ENCODE peak calls at places on chromosomes 13 and 19, in nine cellular contexts. One of them, this sample, is unnamed.

GRCh38 chr19:5057860-5058259 is 88.9 kb downstream of the KDM4B start:
- DNase-seq in mammary epithelial cell: peak; percentile 12
- DNase-seq in activated CD4-positive, alpha-beta T cell treated with anti-CD3 and anti-CD28 coated beads, Interleukin-2, amount 50 U/mL, for 24 hours: no peak
- DNase-seq in activated T-helper 9 cell treated with anti-CD3 and anti-CD28 coated beads, Interleukin-2, amount 50 U/mL, for 16 hours: no peak
- DNase-seq in frontal cortex: no peak
- DNase-seq in breast epithelium: no peak
- DNase-seq in RWPE1: peak; percentile 66
- DNase-seq in heart left ventricle: no peak
- DNase-seq in glutamatergic neuron: no peak
- DNase-seq in this sample: no peak

GRCh38 chr13:113545455-113545930 is 39.1 kb upstream of the TFDP1 start:
- DNase-seq in mammary epithelial cell: no peak
- DNase-seq in activated CD4-positive, alpha-beta T cell treated with anti-CD3 and anti-CD28 coated beads, Interleukin-2, amount 50 U/mL, for 24 hours: no peak
- DNase-seq in activated T-helper 9 cell treated with anti-CD3 and anti-CD28 coated beads, Interleukin-2, amount 50 U/mL, for 16 hours: no peak
- DNase-seq in frontal cortex: no peak
- DNase-seq in breast epithelium: no peak
- DNase-seq in RWPE1: no peak
- DNase-seq in heart left ventricle: no peak
- DNase-seq in glutamatergic neuron: peak; percentile 46
- DNase-seq in this sample: peak; percentile 55

GRCh38 chr19:32010071-32010470 is 335.3 kb upstream of the ZNF507 start:
- DNase-seq in mammary epithelial cell: no peak
- DNase-seq in activated CD4-positive, alpha-beta T cell treated with anti-CD3 and anti-CD28 coated beads, Interleukin-2, amount 50 U/mL, for 24 hours: no peak
- DNase-seq in activated T-helper 9 cell treated with anti-CD3 and anti-CD28 coated beads, Interleukin-2, amount 50 U/mL, for 16 hours: no peak
- DNase-seq in frontal cortex: no peak
- DNase-seq in breast epithelium: no peak
- DNase-seq in RWPE1: no peak
- DNase-seq in heart left ventricle: no peak
- DNase-seq in glutamatergic neuron: no peak
- DNase-seq in this sample: no peak

GRCh38 chr13:111893607-111894443 is 173.1 kb upstream of the SOX1 start:
- DNase-seq in mammary epithelial cell: no peak
- DNase-seq in activated CD4-positive, alpha-beta T cell treated with anti-CD3 and anti-CD28 coated beads, Interleukin-2, amount 50 U/mL, for 24 hours: no peak
- DNase-seq in activated T-helper 9 cell treated with anti-CD3 and anti-CD28 coated beads, Interleukin-2, amount 50 U/mL, for 16 hours: no peak
- DNase-seq in frontal cortex: no peak
- DNase-seq in breast epithelium: no peak
- DNase-seq in RWPE1: no peak
- DNase-seq in heart left ventricle: no peak
- DNase-seq in glutamatergic neuron: peak; percentile 48
- DNase-seq in this sample: no peak

GRCh38 chr19:28601723-28602440 is 611.1 kb downstream of the UQCRFS1 start:
- DNase-seq in mammary epithelial cell: no peak
- DNase-seq in activated CD4-positive, alpha-beta T cell treated with anti-CD3 and anti-CD28 coated beads, Interleukin-2, amount 50 U/mL, for 24 hours: no peak
- DNase-seq in activated T-helper 9 cell treated with anti-CD3 and anti-CD28 coated beads, Interleukin-2, amount 50 U/mL, for 16 hours: no peak
- DNase-seq in frontal cortex: no peak
- DNase-seq in breast epithelium: no peak
- DNase-seq in RWPE1: no peak
- DNase-seq in heart left ventricle: no peak
- DNase-seq in glutamatergic neuron: no peak
- DNase-seq in this sample: no peak

GRCh38 chr19:8161135-8161646 is 11.8 kb upstream of the FBN3 start:
- DNase-seq in mammary epithelial cell: peak; percentile 27
- DNase-seq in activated CD4-positive, alpha-beta T cell treated with anti-CD3 and anti-CD28 coated beads, Interleukin-2, amount 50 U/mL, for 24 hours: no peak
- DNase-seq in activated T-helper 9 cell treated with anti-CD3 and anti-CD28 coated beads, Interleukin-2, amount 50 U/mL, for 16 hours: no peak
- DNase-seq in frontal cortex: no peak
- DNase-seq in breast epithelium: no peak
- DNase-seq in RWPE1: no peak
- DNase-seq in heart left ventricle: no peak
- DNase-seq in glutamatergic neuron: no peak
- DNase-seq in this sample: no peak

GRCh38 chr19:18644144-18645034 is 7.6 kb downstream of the KLHL26 start:
- DNase-seq in mammary epithelial cell: peak; percentile 18
- DNase-seq in activated CD4-positive, alpha-beta T cell treated with anti-CD3 and anti-CD28 coated beads, Interleukin-2, amount 50 U/mL, for 24 hours: no peak
- DNase-seq in activated T-helper 9 cell treated with anti-CD3 and anti-CD28 coated beads, Interleukin-2, amount 50 U/mL, for 16 hours: no peak
- DNase-seq in frontal cortex: no peak
- DNase-seq in breast epithelium: peak; percentile 54
- DNase-seq in RWPE1: no peak
- DNase-seq in heart left ventricle: no peak
- DNase-seq in glutamatergic neuron: no peak
- DNase-seq in this sample: no peak

GRCh38 chr13:66835040-66835628 is 395.0 kb downstream of the PCDH9 start:
- DNase-seq in mammary epithelial cell: no peak
- DNase-seq in activated CD4-positive, alpha-beta T cell treated with anti-CD3 and anti-CD28 coated beads, Interleukin-2, amount 50 U/mL, for 24 hours: no peak
- DNase-seq in activated T-helper 9 cell treated with anti-CD3 and anti-CD28 coated beads, Interleukin-2, amount 50 U/mL, for 16 hours: no peak
- DNase-seq in frontal cortex: peak; percentile 22
- DNase-seq in breast epithelium: no peak
- DNase-seq in RWPE1: no peak
- DNase-seq in heart left ventricle: peak; percentile 86
- DNase-seq in glutamatergic neuron: peak; percentile 74
- DNase-seq in this sample: no peak

GRCh38 chr13:97191615-97192014 is 30.5 kb upstream of the MBNL2 start:
- DNase-seq in mammary epithelial cell: no peak
- DNase-seq in activated CD4-positive, alpha-beta T cell treated with anti-CD3 and anti-CD28 coated beads, Interleukin-2, amount 50 U/mL, for 24 hours: no peak
- DNase-seq in activated T-helper 9 cell treated with anti-CD3 and anti-CD28 coated beads, Interleukin-2, amount 50 U/mL, for 16 hours: no peak
- DNase-seq in frontal cortex: peak; percentile 10
- DNase-seq in breast epithelium: no peak
- DNase-seq in RWPE1: no peak
- DNase-seq in heart left ventricle: no peak
- DNase-seq in glutamatergic neuron: no peak
- DNase-seq in this sample: no peak

GRCh38 chr19:35994868-35995654 is at the start of gene SDHAF1:
- DNase-seq in mammary epithelial cell: peak; percentile 88
- DNase-seq in activated CD4-positive, alpha-beta T cell treated with anti-CD3 and anti-CD28 coated beads, Interleukin-2, amount 50 U/mL, for 24 hours: peak; percentile 93
- DNase-seq in activated T-helper 9 cell treated with anti-CD3 and anti-CD28 coated beads, Interleukin-2, amount 50 U/mL, for 16 hours: peak; percentile 91
- DNase-seq in frontal cortex: peak; percentile 98
- DNase-seq in breast epithelium: peak; percentile 93
- DNase-seq in RWPE1: peak; percentile 96
- DNase-seq in heart left ventricle: peak; percentile 97
- DNase-seq in glutamatergic neuron: peak; percentile 98
- DNase-seq in this sample: peak; percentile 100

GRCh38 chr19:18294467-18294864 is 13.0 kb upstream of the JUND start:
- DNase-seq in mammary epithelial cell: peak; percentile 48
- DNase-seq in activated CD4-positive, alpha-beta T cell treated with anti-CD3 and anti-CD28 coated beads, Interleukin-2, amount 50 U/mL, for 24 hours: peak; percentile 82
- DNase-seq in activated T-helper 9 cell treated with anti-CD3 and anti-CD28 coated beads, Interleukin-2, amount 50 U/mL, for 16 hours: peak; percentile 85
- DNase-seq in frontal cortex: no peak
- DNase-seq in breast epithelium: no peak
- DNase-seq in RWPE1: peak; percentile 68
- DNase-seq in heart left ventricle: no peak
- DNase-seq in glutamatergic neuron: peak; percentile 51
- DNase-seq in this sample: no peak

GRCh38 chr13:34340534-34340933 is 522.6 kb downstream of the RFC3 start:
- DNase-seq in mammary epithelial cell: peak; percentile 90
- DNase-seq in activated CD4-positive, alpha-beta T cell treated with anti-CD3 and anti-CD28 coated beads, Interleukin-2, amount 50 U/mL, for 24 hours: no peak
- DNase-seq in activated T-helper 9 cell treated with anti-CD3 and anti-CD28 coated beads, Interleukin-2, amount 50 U/mL, for 16 hours: no peak
- DNase-seq in frontal cortex: no peak
- DNase-seq in breast epithelium: no peak
- DNase-seq in RWPE1: peak; percentile 14
- DNase-seq in heart left ventricle: no peak
- DNase-seq in glutamatergic neuron: no peak
- DNase-seq in this sample: no peak

GRCh38 chr13:74301200-74302063 is 167.2 kb upstream of the KLF12 start:
- DNase-seq in mammary epithelial cell: no peak
- DNase-seq in activated CD4-positive, alpha-beta T cell treated with anti-CD3 and anti-CD28 coated beads, Interleukin-2, amount 50 U/mL, for 24 hours: no peak
- DNase-seq in activated T-helper 9 cell treated with anti-CD3 and anti-CD28 coated beads, Interleukin-2, amount 50 U/mL, for 16 hours: no peak
- DNase-seq in frontal cortex: no peak
- DNase-seq in breast epithelium: no peak
- DNase-seq in RWPE1: no peak
- DNase-seq in heart left ventricle: no peak
- DNase-seq in glutamatergic neuron: no peak
- DNase-seq in this sample: no peak

GRCh38 chr13:32031025-32031814 is at the start of gene FRY:
- DNase-seq in mammary epithelial cell: peak; percentile 70
- DNase-seq in activated CD4-positive, alpha-beta T cell treated with anti-CD3 and anti-CD28 coated beads, Interleukin-2, amount 50 U/mL, for 24 hours: peak; percentile 8
- DNase-seq in activated T-helper 9 cell treated with anti-CD3 and anti-CD28 coated beads, Interleukin-2, amount 50 U/mL, for 16 hours: peak; percentile 25
- DNase-seq in frontal cortex: peak; percentile 39
- DNase-seq in breast epithelium: peak; percentile 63
- DNase-seq in RWPE1: peak; percentile 38
- DNase-seq in heart left ventricle: peak; percentile 65
- DNase-seq in glutamatergic neuron: peak; percentile 85
- DNase-seq in this sample: peak; percentile 77

GRCh38 chr19:4914736-4915501 is 5.6 kb downstream of the UHRF1 start:
- DNase-seq in mammary epithelial cell: peak; percentile 93
- DNase-seq in activated CD4-positive, alpha-beta T cell treated with anti-CD3 and anti-CD28 coated beads, Interleukin-2, amount 50 U/mL, for 24 hours: peak; percentile 72
- DNase-seq in activated T-helper 9 cell treated with anti-CD3 and anti-CD28 coated beads, Interleukin-2, amount 50 U/mL, for 16 hours: peak; percentile 59
- DNase-seq in frontal cortex: peak; percentile 14
- DNase-seq in breast epithelium: peak; percentile 59
- DNase-seq in RWPE1: peak; percentile 93
- DNase-seq in heart left ventricle: no peak
- DNase-seq in glutamatergic neuron: no peak
- DNase-seq in this sample: peak; percentile 83

GRCh38 chr13:44739120-44739519 is 163.0 kb upstream of the TSC22D1 start:
- DNase-seq in mammary epithelial cell: no peak
- DNase-seq in activated CD4-positive, alpha-beta T cell treated with anti-CD3 and anti-CD28 coated beads, Interleukin-2, amount 50 U/mL, for 24 hours: no peak
- DNase-seq in activated T-helper 9 cell treated with anti-CD3 and anti-CD28 coated beads, Interleukin-2, amount 50 U/mL, for 16 hours: no peak
- DNase-seq in frontal cortex: no peak
- DNase-seq in breast epithelium: no peak
- DNase-seq in RWPE1: no peak
- DNase-seq in heart left ventricle: no peak
- DNase-seq in glutamatergic neuron: no peak
- DNase-seq in this sample: no peak

GRCh38 chr13:78238911-78239310 is 320.3 kb upstream of the EDNRB start:
- DNase-seq in mammary epithelial cell: peak; percentile 36
- DNase-seq in activated CD4-positive, alpha-beta T cell treated with anti-CD3 and anti-CD28 coated beads, Interleukin-2, amount 50 U/mL, for 24 hours: no peak
- DNase-seq in activated T-helper 9 cell treated with anti-CD3 and anti-CD28 coated beads, Interleukin-2, amount 50 U/mL, for 16 hours: no peak
- DNase-seq in frontal cortex: no peak
- DNase-seq in breast epithelium: no peak
- DNase-seq in RWPE1: no peak
- DNase-seq in heart left ventricle: no peak
- DNase-seq in glutamatergic neuron: no peak
- DNase-seq in this sample: no peak

GRCh38 chr13:105936816-105937215 is 598.6 kb downstream of the EFNB2 start:
- DNase-seq in mammary epithelial cell: no peak
- DNase-seq in activated CD4-positive, alpha-beta T cell treated with anti-CD3 and anti-CD28 coated beads, Interleukin-2, amount 50 U/mL, for 24 hours: no peak
- DNase-seq in activated T-helper 9 cell treated with anti-CD3 and anti-CD28 coated beads, Interleukin-2, amount 50 U/mL, for 16 hours: no peak
- DNase-seq in frontal cortex: no peak
- DNase-seq in breast epithelium: no peak
- DNase-seq in RWPE1: no peak
- DNase-seq in heart left ventricle: no peak
- DNase-seq in glutamatergic neuron: no peak
- DNase-seq in this sample: no peak

GRCh38 chr13:55571237-55571867 is 1569.4 kb upstream of the PRR20A start:
- DNase-seq in mammary epithelial cell: no peak
- DNase-seq in activated CD4-positive, alpha-beta T cell treated with anti-CD3 and anti-CD28 coated beads, Interleukin-2, amount 50 U/mL, for 24 hours: no peak
- DNase-seq in activated T-helper 9 cell treated with anti-CD3 and anti-CD28 coated beads, Interleukin-2, amount 50 U/mL, for 16 hours: no peak
- DNase-seq in frontal cortex: no peak
- DNase-seq in breast epithelium: no peak
- DNase-seq in RWPE1: no peak
- DNase-seq in heart left ventricle: no peak
- DNase-seq in glutamatergic neuron: no peak
- DNase-seq in this sample: no peak

GRCh38 chr19:38653028-38653571 is 5.7 kb downstream of the ACTN4 start:
- DNase-seq in mammary epithelial cell: peak; percentile 69
- DNase-seq in activated CD4-positive, alpha-beta T cell treated with anti-CD3 and anti-CD28 coated beads, Interleukin-2, amount 50 U/mL, for 24 hours: no peak
- DNase-seq in activated T-helper 9 cell treated with anti-CD3 and anti-CD28 coated beads, Interleukin-2, amount 50 U/mL, for 16 hours: no peak
- DNase-seq in frontal cortex: no peak
- DNase-seq in breast epithelium: no peak
- DNase-seq in RWPE1: no peak
- DNase-seq in heart left ventricle: no peak
- DNase-seq in glutamatergic neuron: no peak
- DNase-seq in this sample: no peak

GRCh38 chr13:90918551-90918950 is 428.9 kb upstream of the MIR17HG start:
- DNase-seq in mammary epithelial cell: peak; percentile 1
- DNase-seq in activated CD4-positive, alpha-beta T cell treated with anti-CD3 and anti-CD28 coated beads, Interleukin-2, amount 50 U/mL, for 24 hours: no peak
- DNase-seq in activated T-helper 9 cell treated with anti-CD3 and anti-CD28 coated beads, Interleukin-2, amount 50 U/mL, for 16 hours: no peak
- DNase-seq in frontal cortex: no peak
- DNase-seq in breast epithelium: no peak
- DNase-seq in RWPE1: no peak
- DNase-seq in heart left ventricle: no peak
- DNase-seq in glutamatergic neuron: no peak
- DNase-seq in this sample: no peak

GRCh38 chr19:17623224-17623935 is 64.8 kb downstream of the UNC13A start:
- DNase-seq in mammary epithelial cell: no peak
- DNase-seq in activated CD4-positive, alpha-beta T cell treated with anti-CD3 and anti-CD28 coated beads, Interleukin-2, amount 50 U/mL, for 24 hours: no peak
- DNase-seq in activated T-helper 9 cell treated with anti-CD3 and anti-CD28 coated beads, Interleukin-2, amount 50 U/mL, for 16 hours: no peak
- DNase-seq in frontal cortex: no peak
- DNase-seq in breast epithelium: no peak
- DNase-seq in RWPE1: no peak
- DNase-seq in heart left ventricle: no peak
- DNase-seq in glutamatergic neuron: no peak
- DNase-seq in this sample: peak; percentile 49

GRCh38 chr13:91659583-91660415 is 261.4 kb downstream of the GPC5 start:
- DNase-seq in mammary epithelial cell: peak; percentile 1
- DNase-seq in activated CD4-positive, alpha-beta T cell treated with anti-CD3 and anti-CD28 coated beads, Interleukin-2, amount 50 U/mL, for 24 hours: no peak
- DNase-seq in activated T-helper 9 cell treated with anti-CD3 and anti-CD28 coated beads, Interleukin-2, amount 50 U/mL, for 16 hours: no peak
- DNase-seq in frontal cortex: no peak
- DNase-seq in breast epithelium: no peak
- DNase-seq in RWPE1: no peak
- DNase-seq in heart left ventricle: no peak
- DNase-seq in glutamatergic neuron: no peak
- DNase-seq in this sample: no peak

This sample was measured in left lung.